ENCODE peak calls at places on chromosomes 5 and 9, in seven cellular contexts. E, O, I, B, P, X and M are unnamed samples.

GRCh38 chr9:87431831-87432230 is 65.8 kb upstream of the DAPK1 start:
- DNase-seq in B (peak; percentile 70), X (no peak), O (no peak), E (no peak), P (no peak), I (no peak), M (no peak)

GRCh38 chr9:68703672-68704071 is 1.4 kb upstream of the PIP5K1B start:
- DNase-seq in X (no peak), E (no peak), I (no peak), O (no peak), B (no peak), P (no peak), M (no peak)

GRCh38 chr9:136239135-136239962 is 6.3 kb downstream of the QSOX2 start:
- DNase-seq in E (no peak), X (no peak), P (no peak), I (no peak), B (no peak), O (no peak), M (no peak)

GRCh38 chr5:15607076-15607475 is 107.1 kb downstream of the FBXL7 start:
- DNase-seq in P (no peak), O (no peak), X (no peak), I (no peak), E (no peak), B (peak; percentile 32), M (no peak)

GRCh38 chr5:148984333-148984732 is 78.5 kb downstream of the SH3TC2 start:
- DNase-seq in E (peak; percentile 93), P (no peak), O (no peak), I (no peak), B (no peak), X (peak; percentile 78), M (no peak)

GRCh38 chr5:100890514-100891008 is 12.5 kb downstream of the ST8SIA4 start:
- DNase-seq in P (no peak), X (no peak), I (no peak), B (peak; percentile 13), E (no peak), O (no peak), M (peak; percentile 58)

GRCh38 chr9:136143215-136144001 is 24.7 kb upstream of the TMEM250 start:
- DNase-seq in X (peak; percentile 78), E (peak; percentile 26), O (no peak), I (no peak), B (no peak), P (no peak), M (peak; percentile 56)

GRCh38 chr5:124748687-124749594 is 2.5 kb upstream of the ZNF608 start:
- DNase-seq in B (peak; percentile 91), X (peak; percentile 97), P (peak; percentile 70), O (no peak), E (peak; percentile 97), I (peak; percentile 93), M (peak; percentile 96)

GRCh38 chr5:134547579-134547978 is 22.1 kb downstream of the JADE2 start:
- DNase-seq in E (peak; percentile 85), X (no peak), O (no peak), P (no peak), B (peak; percentile 76), I (no peak), M (peak; percentile 69)

GRCh38 chr5:72325566-72326297 is 5.6 kb downstream of the PTCD2 start:
- DNase-seq in E (peak; percentile 95), B (no peak), P (peak; percentile 23), O (no peak), X (no peak), I (no peak), M (peak; percentile 47)

GRCh38 chr5:180784497-180785097 is 18.0 kb downstream of the MGAT1 start:
- DNase-seq in I (peak; percentile 84), X (peak; percentile 52), E (peak; percentile 79), O (peak; percentile 55), P (peak; percentile 74), B (peak; percentile 83), M (peak; percentile 93)

GRCh38 chr9:38029923-38030638 is 38.9 kb downstream of the SHB start:
- DNase-seq in E (no peak), X (no peak), I (no peak), B (no peak), P (no peak), O (no peak), M (no peak)

GRCh38 chr9:133813749-133814585 is 75.8 kb upstream of the SARDH start:
- DNase-seq in B (peak; percentile 33), X (peak; percentile 38), I (no peak), O (no peak), E (no peak), P (no peak), M (no peak)

GRCh38 chr9:75106856-75107255 is 18.5 kb downstream of the OSTF1 start:
- DNase-seq in I (no peak), X (no peak), P (no peak), E (no peak), O (no peak), B (peak; percentile 84), M (no peak)

GRCh38 chr5:1134478-1134877 is 22.6 kb upstream of the SLC12A7 start:
- DNase-seq in X (no peak), B (no peak), I (no peak), P (no peak), O (no peak), E (no peak), M (no peak)

GRCh38 chr5:176559683-176560082 is 10.5 kb downstream of the CDHR2 start:
- DNase-seq in P (no peak), B (no peak), E (no peak), O (no peak), I (no peak), X (no peak), M (no peak)

GRCh38 chr5:108356286-108356685 is 25.6 kb downstream of the FBXL17 start:
- DNase-seq in O (no peak), E (no peak), X (no peak), I (no peak), B (no peak), P (no peak), M (no peak)

GRCh38 chr9:33638516-33638915 is 114.5 kb downstream of the ANKRD18B start:
- DNase-seq in B (no peak), E (no peak), O (no peak), P (no peak), X (no peak), I (no peak), M (no peak)

GRCh38 chr9:75432386-75432785 is 344.1 kb downstream of the OSTF1 start:
- DNase-seq in B (no peak), X (no peak), P (no peak), O (no peak), E (no peak), I (no peak), M (no peak)

GRCh38 chr5:176447982-176448608 is at the start of gene FAF2:
- DNase-seq in X (peak; percentile 98), E (peak; percentile 99), I (peak; percentile 99), P (peak; percentile 97), B (peak; percentile 98), O (peak; percentile 97), M (peak; percentile 100)

GRCh38 chr9:90365646-90366045 is 277.0 kb downstream of the DIRAS2 start:
- DNase-seq in B (no peak), E (no peak), I (no peak), X (no peak), P (no peak), O (no peak), M (peak; percentile 16)

GRCh38 chr5:131974956-131975726 is 29.7 kb upstream of the MEIKIN start:
- DNase-seq in I (no peak), E (no peak), O (no peak), X (no peak), B (no peak), P (no peak), M (no peak)

GRCh38 chr5:141393267-141393666 is 834 bp downstream of the PCDHGA8 start:
- DNase-seq in I (no peak), P (no peak), X (no peak), E (no peak), B (no peak), O (no peak), M (no peak)

GRCh38 chr9:113131689-113132151 is 19.1 kb upstream of the SLC31A2 start:
- DNase-seq in I (no peak), O (no peak), E (peak; percentile 48), X (no peak), P (no peak), B (peak; percentile 51), M (peak; percentile 51)

GRCh38 chr5:82635561-82636288 is 357.6 kb upstream of the RPS23 start:
- DNase-seq in O (no peak), I (peak; percentile 67), B (peak; percentile 60), E (peak; percentile 88), X (no peak), P (peak; percentile 40), M (peak; percentile 72)